ENCODE peak calls at places on chromosomes 11 and 22, in five cellular contexts. E is MM.1S, K is Karpas-422, R is tibial nerve, F is upper lobe of right lung. Y is an unnamed sample. For H3K4me1, the result is how much of the 10 kb centered on the place peaks cover.

GRCh38 chr11:133070790-133071189 is 461.5 kb downstream of the OPCML start:
- DNase-seq in E (no peak), K (no peak), R (no peak), F (no peak), Y (no peak)

GRCh38 chr22:17266261-17266971 is 47.2 kb upstream of the ADA2 start:
- DNase-seq in E (no peak), K (no peak), R (no peak), F (no peak), Y (peak)

GRCh38 chr22:40485813-40486610 is 115.6 kb downstream of the SGSM3 start:
- DNase-seq in E (no peak), K (no peak), R (no peak), F (no peak), Y (no peak)

GRCh38 chr22:41517172-41518047 is 26.9 kb downstream of the POLR3H start:
- DNase-seq in E (no peak), K (no peak), R (peak), F (no peak), Y (peak)

GRCh38 chr11:92681606-92682005 is 287.8 kb upstream of the MTNR1B start:
- DNase-seq in E (no peak), K (no peak), R (no peak), F (no peak), Y (no peak)

GRCh38 chr11:44065161-44065571 is 904 bp upstream of the ACCS start:
- DNase-seq in E (no peak), K (peak), R (no peak), F (no peak), Y (no peak)

GRCh38 chr11:122069946-122070345 is 46.1 kb downstream of the BLID start:
- DNase-seq in E (peak), K (no peak), R (peak), F (no peak), Y (no peak)

GRCh38 chr22:36763576-36763975 is 12.3 kb downstream of the IFT27 start:
- DNase-seq in E (no peak), K (no peak), R (no peak), F (peak), Y (no peak)

GRCh38 chr11:40175980-40176379 is 1283.5 kb downstream of the LRRC4C start:
- DNase-seq in E (no peak), K (no peak), R (no peak), F (no peak), Y (no peak)

GRCh38 chr22:45201678-45202332 is 38.1 kb downstream of the NUP50 start:
- DNase-seq in E (no peak), K (no peak), R (no peak), F (no peak), Y (no peak)

GRCh38 chr22:29072979-29073617 is at the start of gene KREMEN1:
- DNase-seq in E (no peak), K (no peak), R (no peak), F (peak), Y (no peak)

GRCh38 chr22:41976070-41976901 is 7.0 kb downstream of the SEPTIN3 start:
- DNase-seq in E (peak), K (no peak), R (no peak), F (peak), Y (peak)

GRCh38 chr11:118872403-118872821 is 11.3 kb upstream of the CXCR5 start:
- DNase-seq in E (peak), K (no peak), R (no peak), F (no peak), Y (no peak)

GRCh38 chr11:34605481-34606325 is 15.2 kb upstream of the EHF start:
- DNase-seq in E (no peak), K (no peak), R (no peak), F (no peak), Y (no peak)

GRCh38 chr11:70085815-70086769 is 8.0 kb downstream of the ANO1 start:
- DNase-seq in E (no peak), K (no peak), R (no peak), F (no peak), Y (no peak)

GRCh38 chr11:82494988-82495432 is 238.7 kb downstream of the FAM181B start:
- DNase-seq in E (peak), K (peak), R (no peak), F (no peak), Y (no peak)

GRCh38 chr22:42683599-42684283 is 34.5 kb upstream of the CYB5R3 start:
- DNase-seq in E (no peak), K (no peak), R (no peak), F (no peak), Y (peak)

GRCh38 chr11:77052531-77052930 is 14.2 kb upstream of the CAPN5 start:
- DNase-seq in E (no peak), K (no peak), R (no peak), F (no peak), Y (no peak)

GRCh38 chr11:6604081-6604626 is 580 bp downstream of the ILK start:
- DNase-seq in E (peak), K (peak), R (peak), F (no peak), Y (peak)

GRCh38 chr22:46058591-46059519 is 81.9 kb upstream of the WNT7B start:
- DNase-seq in E (no peak), K (no peak), R (no peak), F (peak), Y (no peak)

GRCh38 chr22:29689872-29690213 is 30.0 kb upstream of the CABP7 start:
- DNase-seq in E (peak), K (peak), R (peak), F (peak), Y (peak)

GRCh38 chr11:115501895-115502589 is 2.2 kb downstream of the CADM1 start:
- DNase-seq in E (peak), K (no peak), R (no peak), F (no peak), Y (no peak)

GRCh38 chr11:101915811-101916291 is 471 bp downstream of the ANGPTL5 start:
- DNase-seq in E (peak), K (peak), R (peak), F (no peak), Y (no peak)

GRCh38 chr22:29093501-29093921 is 20.7 kb downstream of the KREMEN1 start:
- DNase-seq in E (no peak), K (no peak), R (no peak), F (no peak), Y (no peak)

GRCh38 chr22:29079218-29079901 is 6.5 kb downstream of the KREMEN1 start:
- DNase-seq in E (no peak), K (no peak), R (no peak), F (no peak), Y (no peak)

GRCh38 chr11:116215471-116216113 is 557.2 kb downstream of the BUD13 start:
- DNase-seq in E (no peak), K (peak), R (no peak), F (no peak), Y (no peak)

GRCh38 chr11:34223021-34223813 is 117.8 kb downstream of the NAT10 start:
- DNase-seq in E (no peak), K (no peak), R (peak), F (no peak), Y (peak)

GRCh38 chr22:20552450-20552894 is 45.1 kb downstream of the MED15 start:
- DNase-seq in E (no peak), K (no peak), R (peak), F (no peak), Y (peak)

GRCh38 chr11:19869466-19869865 is 156.8 kb downstream of the NAV2 start:
- DNase-seq in E (no peak), K (no peak), R (no peak), F (no peak), Y (no peak)

GRCh38 chr11:132278801-132279574 is 908.6 kb downstream of the NTM start:
- DNase-seq in E (peak), K (no peak), R (peak), F (no peak), Y (no peak)

GRCh38 chr11:61650781-61651571 is 29.2 kb upstream of the DAGLA start:
- DNase-seq in E (no peak), K (no peak), R (no peak), F (no peak), Y (no peak)

GRCh38 chr11:61071208-61071681 is 31.0 kb upstream of the CD5 start:
- DNase-seq in E (no peak), K (no peak), R (no peak), F (no peak), Y (no peak)

DNA sequence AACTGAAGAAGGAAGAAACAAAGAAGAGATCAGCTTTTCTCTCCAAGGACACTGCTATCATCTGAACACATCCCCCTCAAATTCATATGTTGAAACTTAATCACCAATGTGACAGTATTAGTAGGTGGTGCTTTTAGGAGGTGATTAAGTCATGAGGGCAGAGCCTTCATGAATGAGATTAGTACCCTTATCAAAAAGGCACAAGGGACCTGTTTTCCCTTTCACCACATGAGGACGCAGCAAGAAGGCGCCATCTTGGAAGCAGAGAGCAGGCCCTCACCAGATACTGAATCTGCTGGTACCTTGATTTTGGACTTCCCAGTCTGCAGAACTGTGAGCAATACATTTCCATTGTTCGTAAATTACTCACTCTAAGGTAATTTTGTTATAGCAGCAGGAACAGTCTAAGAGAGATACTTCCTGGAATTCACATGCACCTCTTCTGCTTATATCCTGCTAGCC is 20.9 kb upstream of the CREB3L1 start:
- DNase-seq in E (no peak), K (no peak), R (no peak), F (no peak), Y (no peak)
- H3K4me3 ChIP-seq in E (no peak), K (no peak), R (no peak), F (no peak), Y (no peak)

DNA sequence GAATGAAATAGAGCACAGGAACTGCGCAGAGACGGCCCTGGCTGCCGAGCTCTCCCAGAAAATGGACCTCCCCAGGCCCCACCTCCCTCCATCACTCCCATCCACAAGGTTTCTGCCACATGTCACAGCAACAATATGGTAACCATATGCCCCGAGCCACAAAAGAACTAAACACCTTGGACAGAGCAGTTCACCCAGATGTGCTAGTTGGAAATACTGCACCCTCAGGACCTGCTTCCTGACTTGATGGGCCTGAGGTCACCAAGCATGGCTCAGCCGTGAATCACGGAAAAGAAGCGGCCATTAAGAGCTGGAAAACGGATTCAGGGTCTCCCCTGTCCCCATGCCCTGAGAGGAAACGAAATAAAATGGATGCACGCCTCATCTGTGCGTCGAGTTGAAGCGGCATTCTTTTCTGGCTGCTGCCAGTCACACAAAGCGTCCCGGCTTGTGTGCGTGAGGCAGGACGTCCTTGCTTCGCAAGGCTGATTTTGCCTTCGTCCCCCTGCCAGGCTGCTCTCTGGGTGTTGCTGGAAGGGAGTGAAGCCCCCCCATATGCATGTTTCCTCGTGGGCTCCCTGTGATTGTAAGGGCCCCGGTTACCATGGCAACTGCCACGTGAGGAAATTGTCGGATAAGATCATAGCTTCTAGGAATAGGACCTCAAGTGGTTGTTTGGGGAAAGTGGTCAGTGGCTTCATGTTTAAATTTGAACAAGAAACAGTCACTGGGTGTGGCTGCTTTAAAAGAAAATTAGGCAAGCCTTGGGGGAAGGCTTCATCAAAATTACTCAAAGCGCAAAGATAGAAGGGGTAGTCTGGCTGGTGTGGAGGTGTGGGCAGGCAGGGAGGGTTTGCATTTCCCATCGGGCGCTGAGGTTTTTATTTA is 51.7 kb downstream of the FLI1 start:
- DNase-seq in E (no peak), K (no peak), R (no peak), F (no peak), Y (no peak)
- H3K4me1 ChIP-seq in E (under half), K (under half), R (under half), F (under half), Y (under half)

GRCh38 chr11:47507016-47507631 is 45.8 kb downstream of the CELF1 start:
- DNase-seq in E (no peak), K (no peak), R (no peak), F (no peak), Y (no peak)
- H3K27ac ChIP-seq in E (no peak), K (peak), R (no peak), F (no peak), Y (peak)

DNA sequence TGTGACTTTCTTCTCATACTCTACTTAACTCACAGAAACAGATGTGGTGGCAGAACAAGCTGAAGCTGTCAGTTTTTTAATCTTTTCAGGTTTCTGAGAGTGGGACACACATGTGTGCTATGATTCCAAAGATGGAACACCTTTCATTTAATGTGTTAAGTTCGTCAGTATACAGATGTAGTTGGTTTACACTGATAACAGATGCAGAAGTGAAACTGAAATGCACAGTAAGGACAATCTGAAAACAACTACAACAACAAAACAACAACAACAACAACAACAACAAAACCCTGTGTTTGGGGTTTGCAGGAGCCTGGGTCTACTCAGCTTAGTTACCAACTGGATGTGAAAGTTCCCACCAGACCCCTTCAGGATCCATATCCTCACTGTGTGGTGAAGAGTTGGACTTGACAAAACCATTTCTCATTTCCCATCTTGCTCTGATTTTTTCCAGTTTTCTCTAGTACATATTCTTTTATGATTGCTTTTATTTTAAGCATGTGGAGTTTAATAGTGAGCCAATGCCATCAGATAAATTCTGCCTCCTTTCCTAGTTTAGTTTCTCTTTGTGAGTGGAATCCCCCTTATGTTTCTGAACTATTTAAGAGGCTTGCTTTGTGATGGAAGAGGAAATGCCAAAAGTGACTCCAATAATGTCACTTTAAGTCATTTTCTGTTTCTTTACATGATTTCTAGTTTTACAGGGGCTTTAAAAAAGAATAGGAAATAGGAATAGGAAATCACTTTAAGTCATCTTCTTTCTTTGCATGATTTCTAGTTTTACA is 47.8 kb downstream of the ARHGAP42 start:
- DNase-seq in E (peak), K (no peak), R (no peak), F (no peak), Y (no peak)
- H3K4me3 ChIP-seq in E (no peak), K (no peak), R (no peak), F (no peak), Y (no peak)

DNA sequence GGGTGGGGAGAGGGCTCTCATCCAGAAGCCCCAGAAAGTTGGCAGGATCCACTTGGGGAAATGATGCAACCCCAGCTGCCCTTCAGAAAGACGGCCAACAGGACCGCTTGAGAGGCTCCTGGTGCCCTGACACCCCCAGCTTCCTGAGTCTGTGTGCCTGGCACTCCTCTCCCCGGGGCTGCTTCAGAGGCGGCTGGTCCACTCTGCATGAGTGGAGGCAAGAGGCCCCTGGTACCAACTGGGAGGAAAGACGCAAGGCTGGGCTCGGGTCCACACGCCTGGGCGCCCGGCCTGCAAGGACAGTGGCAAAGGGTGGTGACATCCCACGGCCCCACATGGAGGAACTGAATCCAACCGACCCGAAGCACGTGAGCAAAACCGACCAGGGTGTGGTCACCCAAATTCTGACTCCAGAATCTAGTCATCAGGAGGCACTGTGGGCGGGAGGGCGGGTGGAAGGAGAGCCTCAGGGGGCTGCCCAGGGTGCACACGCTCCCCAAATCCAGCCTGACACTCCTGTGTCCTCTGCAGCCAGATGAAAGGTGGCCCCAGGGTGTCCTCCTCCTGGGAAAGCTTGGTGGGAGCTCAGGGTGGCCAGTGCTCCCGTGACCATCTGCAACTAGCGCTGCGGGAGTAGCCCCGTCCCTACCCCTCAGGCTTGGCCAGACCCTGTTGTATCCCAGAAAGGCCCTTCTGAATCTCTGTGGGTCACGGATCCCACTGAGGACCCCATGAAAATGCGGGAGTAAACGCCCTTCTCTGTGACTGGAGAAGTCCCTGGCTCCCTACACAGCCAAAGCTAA is 3.7 kb downstream of the RNH1 start:
- DNase-seq in E (no peak), K (no peak), R (peak), F (peak), Y (no peak)
- H3K4me1 ChIP-seq in E (under half), K (under half), R (under half), F (under half), Y (half or more)

GRCh38 chr11:128940156-128940555 is 2.5 kb downstream of the TP53AIP1 start:
- DNase-seq in E (peak), K (no peak), R (no peak), F (no peak), Y (no peak)

GRCh38 chr11:128941573-128942271 is 949 bp downstream of the TP53AIP1 start:
- DNase-seq in E (no peak), K (no peak), R (no peak), F (no peak), Y (no peak)

GRCh38 chr11:128939591-128939990 is 3.1 kb downstream of the TP53AIP1 start:
- DNase-seq in E (peak), K (no peak), R (no peak), F (no peak), Y (no peak)

GRCh38 chr11:128942272-128942612 is 429 bp downstream of the TP53AIP1 start:
- DNase-seq in E (no peak), K (no peak), R (no peak), F (no peak), Y (no peak)

DNA sequence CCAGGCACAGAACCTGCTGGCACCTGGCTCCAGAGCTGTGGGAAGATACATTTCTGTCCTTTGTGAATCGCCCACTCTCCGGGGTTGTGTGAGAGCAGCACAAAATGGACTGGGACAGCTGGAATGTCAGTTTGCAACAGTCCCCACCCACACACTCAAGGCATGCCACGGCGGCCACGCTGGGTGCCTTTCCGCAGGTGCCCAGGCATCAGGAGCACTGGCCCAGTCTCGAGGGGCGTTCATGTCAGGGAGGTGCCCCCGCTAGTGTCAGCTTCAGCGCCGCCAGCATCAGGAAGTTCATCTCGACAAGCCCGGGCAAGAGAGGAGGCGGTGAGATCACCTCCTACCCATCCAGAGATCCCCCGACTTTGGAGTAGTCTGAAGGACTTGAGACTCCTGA is 2.1 kb downstream of the TP53AIP1 start:
- DNase-seq in E (no peak), K (no peak), R (no peak), F (no peak), Y (no peak)
- H3K27ac ChIP-seq in E (no peak), K (no peak), R (no peak), F (no peak), Y (no peak)

DNA sequence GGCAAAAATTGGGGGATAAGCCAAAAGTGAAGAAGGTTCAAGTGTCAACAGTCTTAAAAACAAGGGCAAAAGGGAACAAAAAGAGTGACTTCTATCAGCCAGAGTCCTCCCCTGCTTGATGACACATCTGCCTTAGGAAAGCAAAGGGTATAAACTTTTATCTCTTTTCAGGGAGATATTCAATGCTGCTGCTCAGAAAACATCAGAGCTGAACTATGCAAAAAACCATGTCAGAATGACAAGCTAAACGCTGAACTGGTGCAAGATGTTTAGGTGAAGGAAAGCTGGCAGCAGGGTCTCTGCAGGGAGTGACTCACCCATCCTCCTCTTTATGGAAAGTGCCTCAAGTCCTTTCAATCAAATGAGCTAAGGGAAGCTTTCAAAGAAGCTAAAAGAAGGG is 24.7 kb downstream of the ALG9 start:
- DNase-seq in E (no peak), K (no peak), R (no peak), F (no peak), Y (no peak)
- H3K4me3 ChIP-seq in E (no peak), K (no peak), R (no peak), F (no peak), Y (no peak)

GRCh38 chr22:22093743-22094142 is 111.2 kb upstream of the TOP3B start:
- DNase-seq in E (no peak), K (no peak), R (no peak), F (no peak), Y (no peak)

GRCh38 chr22:22094921-22095320 is 112.3 kb upstream of the TOP3B start:
- DNase-seq in E (no peak), K (no peak), R (no peak), F (no peak), Y (no peak)

GRCh38 chr22:22092974-22093373 is 110.4 kb upstream of the TOP3B start:
- DNase-seq in E (no peak), K (no peak), R (no peak), F (no peak), Y (no peak)

GRCh38 chr22:22092101-22092500 is 109.5 kb upstream of the TOP3B start:
- DNase-seq in E (no peak), K (no peak), R (no peak), F (no peak), Y (no peak)

GRCh38 chr22:22094514-22094913 is 111.9 kb upstream of the TOP3B start:
- DNase-seq in E (no peak), K (peak), R (no peak), F (no peak), Y (no peak)
- H3K4me1 ChIP-seq in E (under half), K (under half), R (under half), F (under half), Y (under half)

Y was measured in heart left ventricle.